ENCODE peak calls at places on chromosomes 2 and 18, in four cellular contexts. G is WTC11, C is K562, F is HepG2. Q is an unnamed sample.

GRCh38 chr2:7471185-7471584 is 554.0 kb downstream of the RNF144A start:
- DNase-seq in G (no peak), C (no peak), F (no peak), Q (no peak)

GRCh38 chr2:54073796-54074195 is 41.6 kb upstream of the ACYP2 start:
- DNase-seq in G (no peak), C (no peak), F (peak), Q (no peak)

GRCh38 chr2:220011859-220012258 is 384.4 kb downstream of the SLC4A3 start:
- DNase-seq in G (no peak), C (no peak), F (no peak), Q (no peak)

GRCh38 chr18:3388980-3389379 is 61.0 kb upstream of the TGIF1 start:
- DNase-seq in G (no peak), C (no peak), F (no peak), Q (no peak)

GRCh38 chr2:175889557-175890355 is 112.3 kb downstream of the LNPK start:
- DNase-seq in G (no peak), C (no peak), F (no peak), Q (peak)

GRCh38 chr2:28356095-28356911 is 36.4 kb upstream of the FOSL2 start:
- DNase-seq in G (no peak), C (peak), F (no peak), Q (peak)

GRCh38 chr2:102664439-102665042 is 45.2 kb downstream of the SLC9A2 start:
- DNase-seq in G (no peak), C (peak), F (peak), Q (no peak)

GRCh38 chr2:240935101-240935876 is 29.2 kb downstream of the CROCC2 start:
- DNase-seq in G (peak), C (no peak), F (no peak), Q (peak)

GRCh38 chr18:47407736-47408135 is 156.3 kb upstream of the SKOR2 start:
- DNase-seq in G (no peak), C (no peak), F (no peak), Q (no peak)

DNA sequence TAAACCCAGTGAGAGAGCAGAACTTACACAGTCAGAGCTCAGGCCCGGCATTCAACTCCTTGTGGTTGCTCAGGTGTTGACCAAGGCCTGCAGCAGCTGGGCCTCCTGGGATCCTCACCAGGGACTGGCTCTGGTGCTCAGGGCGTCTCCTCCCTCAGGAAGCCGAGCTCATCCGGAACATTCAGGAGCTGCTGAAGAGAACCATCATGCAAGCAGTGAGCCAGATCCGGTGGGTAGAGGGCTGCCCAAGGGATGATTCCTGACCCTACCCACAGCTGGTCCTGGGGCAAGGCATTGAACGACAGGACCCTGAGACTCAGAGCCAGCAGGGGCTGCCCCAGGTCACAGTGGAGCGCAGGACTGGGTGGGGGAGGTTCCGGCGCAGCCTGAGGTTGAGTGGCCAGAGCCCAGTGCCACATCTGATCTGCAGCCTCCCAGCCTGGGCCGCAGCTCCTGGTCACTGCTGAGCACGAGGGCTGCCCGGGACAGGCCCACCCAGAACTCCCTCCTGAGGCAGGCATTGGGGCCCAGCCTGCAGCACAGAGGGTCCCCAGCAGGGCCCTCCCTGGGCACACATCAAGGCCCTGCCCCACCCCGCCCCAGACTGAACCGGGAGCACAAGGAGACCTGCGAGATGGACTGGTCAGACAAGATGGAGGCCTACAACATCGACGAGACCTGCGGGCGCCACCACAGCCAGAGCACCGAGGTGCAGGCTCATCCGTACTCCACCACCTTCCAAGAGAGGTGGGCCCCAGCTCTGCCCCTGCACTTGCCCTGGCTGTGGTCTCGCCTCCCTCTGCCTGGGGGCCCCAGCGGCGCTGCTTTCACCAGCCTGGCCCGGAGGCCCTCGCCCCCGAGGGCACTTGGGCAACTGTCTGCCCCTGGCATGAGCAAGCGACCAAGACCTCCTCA is 2.4 kb downstream of the TEKT4 start:
- DNase-seq in G (no peak), C (no peak), F (no peak), Q (peak)
- TF ChIP-seq FOXJ3 in G (no peak), C (no peak), F (no peak), Q (no peak)

DNA sequence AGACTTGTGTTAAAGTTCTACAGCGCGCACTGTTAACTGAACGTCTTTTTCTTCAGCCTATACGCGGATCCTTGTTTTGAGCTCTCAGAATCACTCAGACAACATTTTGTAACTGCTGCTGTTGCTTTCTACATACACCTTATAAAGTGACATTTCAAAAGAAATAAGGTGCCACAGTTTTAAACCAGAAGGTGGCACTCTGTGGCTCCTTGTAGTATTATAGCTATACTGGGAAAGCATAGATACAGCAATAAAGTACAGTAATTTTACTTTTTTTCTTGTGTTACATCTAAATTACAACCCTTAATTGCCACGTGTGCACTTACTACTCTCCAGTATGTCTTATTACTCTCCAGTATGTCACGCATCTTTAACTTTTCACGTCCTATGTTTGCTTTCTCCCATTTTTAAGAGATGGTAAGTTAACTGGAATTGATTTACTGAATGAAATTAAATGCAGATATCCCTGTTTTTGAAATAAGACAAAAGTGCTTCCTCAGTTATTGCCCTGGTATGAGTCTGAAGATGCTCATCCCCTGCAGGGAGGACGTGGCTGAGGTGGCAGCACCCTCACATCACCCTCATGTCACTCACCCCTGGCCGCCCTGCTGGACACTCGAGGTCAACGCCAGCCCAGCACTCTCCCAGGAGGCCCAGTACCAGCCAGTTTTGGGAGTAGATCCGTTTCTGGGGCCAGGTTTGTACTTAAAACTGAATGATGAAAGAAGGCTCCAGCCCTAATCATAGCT is 37.8 kb downstream of the GORASP2 start:
- DNase-seq in G (peak), C (peak), F (peak), Q (peak)
- TF ChIP-seq FOXJ3 in G (no peak), C (no peak), F (no peak), Q (no peak)

GRCh38 chr2:55857766-55858165 is 65.8 kb downstream of the EFEMP1 start:
- DNase-seq in G (no peak), C (no peak), F (no peak), Q (no peak)
- TF ChIP-seq FOXJ3 in G (no peak), C (no peak), F (no peak), Q (no peak)

GRCh38 chr2:100058014-100058310 is 84.4 kb downstream of the AFF3 start:
- DNase-seq in G (no peak), C (no peak), F (no peak), Q (no peak)
- TF ChIP-seq FOXJ3 in G (no peak), C (no peak), F (no peak), Q (no peak)

GRCh38 chr2:111618953-111619902 is 264.8 kb downstream of the ANAPC1 start:
- DNase-seq in G (no peak), C (no peak), F (peak), Q (no peak)
- TF ChIP-seq FOXJ3 in G (no peak), C (no peak), F (no peak), Q (no peak)